ENCODE peak calls at places on chromosomes 11 and 22, in four cellular contexts. One of them, this sample, is unnamed.

GRCh38 chr11:66068923-66069714 is 953 bp upstream of the PACS1 start:
- DNase-seq in psoas muscle: no peak
- DNase-seq in spleen: peak; percentile 85
- DNase-seq in hepatocyte: peak; percentile 52
- DNase-seq in this sample: peak; percentile 59

GRCh38 chr11:17930544-17931144 is 82.2 kb downstream of the SERGEF start:
- DNase-seq in psoas muscle: no peak
- DNase-seq in spleen: no peak
- DNase-seq in hepatocyte: no peak
- DNase-seq in this sample: no peak

GRCh38 chr11:75597636-75598035 is 35.6 kb downstream of the SERPINH1 start:
- DNase-seq in psoas muscle: no peak
- DNase-seq in spleen: no peak
- DNase-seq in hepatocyte: peak; percentile 50
- DNase-seq in this sample: no peak

GRCh38 chr11:73872746-73873412 is 3.8 kb downstream of the COA4 start:
- DNase-seq in psoas muscle: no peak
- DNase-seq in spleen: no peak
- DNase-seq in hepatocyte: no peak
- DNase-seq in this sample: no peak

GRCh38 chr11:35177370-35177769 is 38.4 kb downstream of the CD44 start:
- DNase-seq in psoas muscle: no peak
- DNase-seq in spleen: no peak
- DNase-seq in hepatocyte: no peak
- DNase-seq in this sample: no peak

GRCh38 chr22:19728836-19729235 is 5.5 kb downstream of the GP1BB start:
- DNase-seq in psoas muscle: no peak
- DNase-seq in spleen: no peak
- DNase-seq in hepatocyte: no peak
- DNase-seq in this sample: no peak

GRCh38 chr22:30234786-30235470 is 11.6 kb downstream of the LIF start:
- DNase-seq in psoas muscle: no peak
- DNase-seq in spleen: no peak
- DNase-seq in hepatocyte: peak; percentile 78
- DNase-seq in this sample: no peak

GRCh38 chr11:113141010-113141409 is 173.4 kb upstream of the TTC12 start:
- DNase-seq in psoas muscle: no peak
- DNase-seq in spleen: no peak
- DNase-seq in hepatocyte: no peak
- DNase-seq in this sample: no peak

GRCh38 chr11:104925850-104926249 is 27.6 kb upstream of the CASP12 start:
- DNase-seq in psoas muscle: no peak
- DNase-seq in spleen: no peak
- DNase-seq in hepatocyte: no peak
- DNase-seq in this sample: no peak

GRCh38 chr11:129143335-129143734 is 48.8 kb downstream of the ARHGAP32 start:
- DNase-seq in psoas muscle: peak; percentile 83
- DNase-seq in spleen: no peak
- DNase-seq in hepatocyte: peak; percentile 88
- DNase-seq in this sample: peak; percentile 74

GRCh38 chr11:94926698-94927237 is 46.6 kb downstream of the CWC15 start:
- DNase-seq in psoas muscle: peak; percentile 89
- DNase-seq in spleen: no peak
- DNase-seq in hepatocyte: peak; percentile 49
- DNase-seq in this sample: peak; percentile 58

GRCh38 chr11:13378316-13378715 is 84.7 kb downstream of the BTBD10 start:
- DNase-seq in psoas muscle: no peak
- DNase-seq in spleen: no peak
- DNase-seq in hepatocyte: no peak
- DNase-seq in this sample: no peak

GRCh38 chr11:130071211-130071712 is 1.6 kb downstream of the APLP2 start:
- DNase-seq in psoas muscle: no peak
- DNase-seq in spleen: no peak
- DNase-seq in hepatocyte: no peak
- DNase-seq in this sample: no peak

GRCh38 chr11:35390737-35391682 is 28.3 kb downstream of the SLC1A2 start:
- DNase-seq in psoas muscle: no peak
- DNase-seq in spleen: no peak
- DNase-seq in hepatocyte: peak; percentile 72
- DNase-seq in this sample: peak; percentile 59

GRCh38 chr22:48784701-48785503 is 1042.8 kb downstream of the BRD1 start:
- DNase-seq in psoas muscle: no peak
- DNase-seq in spleen: no peak
- DNase-seq in hepatocyte: no peak
- DNase-seq in this sample: no peak

GRCh38 chr11:287821-288327 is 1.1 kb upstream of the PGGHG start:
- DNase-seq in psoas muscle: peak; percentile 54
- DNase-seq in spleen: peak; percentile 89
- DNase-seq in hepatocyte: no peak
- DNase-seq in this sample: no peak

GRCh38 chr11:116193321-116194114 is 579.3 kb downstream of the BUD13 start:
- DNase-seq in psoas muscle: no peak
- DNase-seq in spleen: no peak
- DNase-seq in hepatocyte: peak; percentile 74
- DNase-seq in this sample: peak; percentile 44

GRCh38 chr22:31496735-31497146 is 405 bp downstream of the SFI1 start:
- DNase-seq in psoas muscle: peak; percentile 59
- DNase-seq in spleen: peak; percentile 92
- DNase-seq in hepatocyte: peak; percentile 47
- DNase-seq in this sample: peak; percentile 54

GRCh38 chr11:71372693-71373657 is 75.2 kb downstream of the DHCR7 start:
- DNase-seq in psoas muscle: no peak
- DNase-seq in spleen: no peak
- DNase-seq in hepatocyte: peak; percentile 46
- DNase-seq in this sample: no peak

GRCh38 chr11:119339581-119340334 is 925 bp downstream of the C1QTNF5 start:
- DNase-seq in psoas muscle: peak; percentile 88
- DNase-seq in spleen: peak; percentile 89
- DNase-seq in hepatocyte: peak; percentile 87
- DNase-seq in this sample: peak; percentile 71

GRCh38 chr22:35587447-35587870 is 29.7 kb downstream of the MB start:
- DNase-seq in psoas muscle: peak; percentile 94
- DNase-seq in spleen: no peak
- DNase-seq in hepatocyte: no peak
- DNase-seq in this sample: no peak

GRCh38 chr11:61718613-61719302 is 33.7 kb upstream of the MYRF start:
- DNase-seq in psoas muscle: no peak
- DNase-seq in spleen: no peak
- DNase-seq in hepatocyte: peak; percentile 65
- DNase-seq in this sample: no peak

GRCh38 chr11:128860571-128861361 is 6.3 kb downstream of the KCNJ1 start:
- DNase-seq in psoas muscle: no peak
- DNase-seq in spleen: no peak
- DNase-seq in hepatocyte: no peak
- DNase-seq in this sample: no peak

GRCh38 chr11:11047851-11048610 is 190.2 kb upstream of the ZBED5 start:
- DNase-seq in psoas muscle: no peak
- DNase-seq in spleen: no peak
- DNase-seq in hepatocyte: no peak
- DNase-seq in this sample: no peak

GRCh38 chr22:27879923-27880322 is 39.1 kb downstream of the PITPNB start:
- DNase-seq in psoas muscle: no peak
- DNase-seq in spleen: no peak
- DNase-seq in hepatocyte: peak; percentile 50
- DNase-seq in this sample: no peak

GRCh38 chr11:130908770-130909625 is 7.3 kb downstream of the SNX19 start:
- DNase-seq in psoas muscle: no peak
- DNase-seq in spleen: no peak
- DNase-seq in hepatocyte: peak; percentile 46
- DNase-seq in this sample: no peak

GRCh38 chr22:32852346-32853251 is 51.1 kb downstream of the TIMP3 start:
- DNase-seq in psoas muscle: peak; percentile 84
- DNase-seq in spleen: no peak
- DNase-seq in hepatocyte: peak; percentile 36
- DNase-seq in this sample: peak; percentile 43

GRCh38 chr11:36062796-36063380 is 119.0 kb downstream of the LDLRAD3 start:
- DNase-seq in psoas muscle: no peak
- DNase-seq in spleen: no peak
- DNase-seq in hepatocyte: no peak
- DNase-seq in this sample: no peak

GRCh38 chr11:132242662-132243061 is 872.2 kb downstream of the NTM start:
- DNase-seq in psoas muscle: no peak
- DNase-seq in spleen: no peak
- DNase-seq in hepatocyte: no peak
- DNase-seq in this sample: no peak

GRCh38 chr11:62881579-62882427 is 1.1 kb downstream of the SLC3A2 start:
- DNase-seq in psoas muscle: peak; percentile 97
- DNase-seq in spleen: peak; percentile 96
- DNase-seq in hepatocyte: peak; percentile 98
- DNase-seq in this sample: peak; percentile 98

GRCh38 chr11:62883677-62884076 is 3.0 kb downstream of the SLC3A2 start:
- DNase-seq in psoas muscle: no peak
- DNase-seq in spleen: no peak
- DNase-seq in hepatocyte: no peak
- DNase-seq in this sample: no peak

GRCh38 chr11:62880803-62881578 is at the start of gene SLC3A2:
- DNase-seq in psoas muscle: peak; percentile 95
- DNase-seq in spleen: peak; percentile 97
- DNase-seq in hepatocyte: peak; percentile 96
- DNase-seq in this sample: peak; percentile 95

GRCh38 chr11:62882428-62882742 is 1.7 kb downstream of the SLC3A2 start:
- DNase-seq in psoas muscle: no peak
- DNase-seq in spleen: no peak
- DNase-seq in hepatocyte: no peak
- DNase-seq in this sample: no peak

GRCh38 chr11:62882811-62883496 is 2.3 kb downstream of the SLC3A2 start:
- DNase-seq in psoas muscle: no peak
- DNase-seq in spleen: no peak
- DNase-seq in hepatocyte: no peak
- DNase-seq in this sample: no peak
- H3K4me3 ChIP-seq in psoas muscle: peak overlapping the region; percentile 99
- H3K4me3 ChIP-seq in spleen: peak overlapping the region; percentile 100
- H3K4me3 ChIP-seq in hepatocyte: peak overlapping the region; percentile 82
- H3K4me3 ChIP-seq in this sample: peak overlapping the region; percentile 2

GRCh38 chr11:64859542-64860414 is 15.3 kb upstream of the CDC42BPG start:
- DNase-seq in psoas muscle: no peak
- DNase-seq in spleen: peak; percentile 88
- DNase-seq in hepatocyte: no peak
- DNase-seq in this sample: no peak
- H3K27ac ChIP-seq in psoas muscle: peak overlapping the region; percentile 98
- H3K27ac ChIP-seq in spleen: peak overlapping the region; percentile 90
- H3K27ac ChIP-seq in hepatocyte: no peak overlapping the region
- H3K27ac ChIP-seq in this sample: peak overlapping the region; percentile 42

DNA sequence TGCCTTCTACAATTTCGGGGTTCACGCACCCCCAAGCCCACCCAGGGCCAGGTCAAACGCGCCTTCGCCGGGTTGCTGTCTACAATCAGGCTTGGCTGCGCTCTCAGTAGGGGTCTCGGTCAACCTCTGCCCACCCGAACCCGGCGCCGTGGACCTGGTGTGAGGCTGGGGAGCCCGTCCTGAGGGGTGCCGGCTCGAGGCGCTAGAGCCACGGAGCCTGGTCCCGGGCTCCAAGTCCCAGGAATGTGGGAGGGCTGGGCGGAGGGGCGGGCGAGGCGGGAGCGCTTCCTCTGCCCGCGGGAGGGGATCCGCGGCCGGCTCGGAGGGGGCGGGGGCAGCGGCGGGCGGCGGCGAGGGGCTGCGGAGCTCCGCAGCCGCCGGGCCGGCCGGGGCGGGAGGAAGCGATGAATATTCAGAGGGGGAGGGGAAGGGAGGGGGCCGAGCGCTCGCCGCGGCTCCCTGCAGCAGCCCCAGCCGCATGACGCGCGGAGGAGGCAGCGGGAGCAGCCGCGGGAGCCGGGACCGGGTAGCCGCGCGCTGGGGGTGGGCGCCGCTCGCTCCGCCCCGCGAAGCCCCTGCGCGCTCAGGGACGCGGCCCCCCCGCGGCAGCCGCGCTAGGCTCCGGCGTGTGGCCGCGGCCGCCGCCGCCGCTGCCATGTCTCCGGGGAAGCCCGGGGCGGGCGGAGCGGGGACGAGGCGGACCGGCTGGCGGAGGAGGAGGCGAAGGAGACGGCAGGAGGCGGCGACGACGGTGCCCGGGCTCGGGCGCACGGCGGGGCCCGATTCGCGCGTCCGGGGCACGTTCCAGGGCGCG is at the start of gene PTPRJ:
- DNase-seq in psoas muscle: peak; percentile 73
- DNase-seq in spleen: peak; percentile 93
- DNase-seq in hepatocyte: peak; percentile 86
- DNase-seq in this sample: peak; percentile 71
- TF ChIP-seq CTCF in psoas muscle: no peak
- TF ChIP-seq CTCF in spleen: no peak
- TF ChIP-seq CTCF in hepatocyte: peak; percentile 18
- TF ChIP-seq CTCF in this sample: no peak

DNA sequence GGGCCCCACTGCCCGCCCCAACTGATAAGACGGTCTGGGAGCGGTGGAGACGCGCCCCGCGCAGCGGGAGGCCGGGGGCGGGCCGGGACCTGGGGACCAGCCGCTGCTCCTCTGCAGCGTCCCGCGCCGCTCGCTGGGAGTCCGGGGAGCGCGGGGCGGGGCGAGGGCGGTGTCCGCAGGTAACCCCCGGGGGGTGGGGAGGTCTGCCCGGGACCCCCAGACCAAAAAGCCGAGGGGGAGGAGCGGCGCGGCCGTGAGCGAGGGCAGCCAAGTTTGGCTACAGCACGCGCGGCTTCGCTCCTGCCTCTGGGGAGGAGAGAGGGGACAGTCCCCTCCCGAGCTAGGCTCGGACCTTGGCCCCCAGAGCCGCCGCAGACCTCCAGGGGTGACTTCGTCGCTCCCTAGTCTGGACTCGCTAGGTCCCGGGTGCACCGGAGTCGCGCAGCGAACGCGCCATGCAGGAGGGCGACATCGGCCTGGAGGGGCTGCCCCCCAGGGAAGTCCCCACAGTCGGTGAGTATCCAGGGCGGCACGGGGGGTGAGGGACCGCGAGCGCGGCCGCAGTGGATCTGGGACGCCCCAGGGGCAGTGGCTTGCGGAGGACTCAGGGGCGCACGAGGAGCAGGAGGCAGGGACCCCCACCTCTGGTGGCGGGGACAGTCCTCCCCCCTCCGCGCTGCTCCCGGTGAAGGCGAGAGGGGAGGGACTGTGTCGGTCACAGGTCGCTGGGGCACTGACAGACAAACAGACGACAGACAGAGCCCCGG is 92.3 kb upstream of the ANO1 start:
- DNase-seq in psoas muscle: peak; percentile 43
- DNase-seq in spleen: peak; percentile 51
- DNase-seq in hepatocyte: peak; percentile 45
- DNase-seq in this sample: no peak
- H3K4me3 ChIP-seq in psoas muscle: peak overlapping the region; percentile 47
- H3K4me3 ChIP-seq in spleen: peak overlapping the region; percentile 13
- H3K4me3 ChIP-seq in hepatocyte: peak overlapping the region; percentile 23
- H3K4me3 ChIP-seq in this sample: peak overlapping the region; percentile 22

GRCh38 chr11:46445887-46446286 is 54.3 kb upstream of the CHRM4 start:
- DNase-seq in psoas muscle: no peak
- DNase-seq in spleen: no peak
- DNase-seq in hepatocyte: no peak
- DNase-seq in this sample: no peak
- H3K27ac ChIP-seq in psoas muscle: no peak overlapping the region
- H3K27ac ChIP-seq in spleen: no peak overlapping the region
- H3K27ac ChIP-seq in hepatocyte: peak overlapping the region; percentile 62
- H3K27ac ChIP-seq in this sample: no peak overlapping the region

GRCh38 chr11:102254047-102254446 is 63.2 kb upstream of the BIRC3 start:
- DNase-seq in psoas muscle: no peak
- DNase-seq in spleen: no peak
- DNase-seq in hepatocyte: no peak
- DNase-seq in this sample: no peak
- TF ChIP-seq CTCF in psoas muscle: no peak
- TF ChIP-seq CTCF in spleen: no peak
- TF ChIP-seq CTCF in hepatocyte: peak; percentile 15
- TF ChIP-seq CTCF in this sample: no peak

This sample was measured in colonic mucosa.